ENCODE peak calls at places on chromosomes 6 and 20, in six cellular contexts. One of them, this sample, is unnamed.

GRCh38 chr20:49729780-49730179 is 16.1 kb upstream of the B4GALT5 start:
- DNase-seq in pancreas: no peak
- DNase-seq in GM10248: no peak
- DNase-seq in DMS153: no peak
- DNase-seq in right atrium auricular region: no peak
- DNase-seq in HCEC 1CT: no peak
- DNase-seq in this sample: no peak

GRCh38 chr20:4694076-4694475 is 27.6 kb upstream of the PRND start:
- DNase-seq in pancreas: no peak
- DNase-seq in GM10248: no peak
- DNase-seq in DMS153: no peak
- DNase-seq in right atrium auricular region: no peak
- DNase-seq in HCEC 1CT: no peak
- DNase-seq in this sample: no peak

GRCh38 chr6:28632326-28632851 is 106.7 kb downstream of the GPX5 start:
- DNase-seq in pancreas: no peak
- DNase-seq in GM10248: no peak
- DNase-seq in DMS153: no peak
- DNase-seq in right atrium auricular region: no peak
- DNase-seq in HCEC 1CT: no peak
- DNase-seq in this sample: no peak

GRCh38 chr6:28929887-28930620 is 6.3 kb upstream of the TRIM27 start:
- DNase-seq in pancreas: no peak
- DNase-seq in GM10248: no peak
- DNase-seq in DMS153: no peak
- DNase-seq in right atrium auricular region: no peak
- DNase-seq in HCEC 1CT: no peak
- DNase-seq in this sample: no peak

GRCh38 chr6:129929433-129929832 is 68.3 kb upstream of the TMEM244 start:
- DNase-seq in pancreas: no peak
- DNase-seq in GM10248: no peak
- DNase-seq in DMS153: no peak
- DNase-seq in right atrium auricular region: no peak
- DNase-seq in HCEC 1CT: peak; percentile 82
- DNase-seq in this sample: no peak

GRCh38 chr6:166530211-166531045 is 56.0 kb downstream of the RAMACL start:
- DNase-seq in pancreas: no peak
- DNase-seq in GM10248: no peak
- DNase-seq in DMS153: no peak
- DNase-seq in right atrium auricular region: no peak
- DNase-seq in HCEC 1CT: no peak
- DNase-seq in this sample: no peak

GRCh38 chr6:29974901-29975560 is 32.7 kb downstream of the HLA-A start:
- DNase-seq in pancreas: no peak
- DNase-seq in GM10248: no peak
- DNase-seq in DMS153: no peak
- DNase-seq in right atrium auricular region: no peak
- DNase-seq in HCEC 1CT: no peak
- DNase-seq in this sample: no peak

GRCh38 chr6:105991561-105992314 is 94.4 kb upstream of the PRDM1 start:
- DNase-seq in pancreas: peak; percentile 63
- DNase-seq in GM10248: peak; percentile 42
- DNase-seq in DMS153: no peak
- DNase-seq in right atrium auricular region: no peak
- DNase-seq in HCEC 1CT: peak; percentile 9
- DNase-seq in this sample: peak; percentile 67

GRCh38 chr20:63911171-63911570 is 16.2 kb downstream of the DNAJC5 start:
- DNase-seq in pancreas: peak; percentile 89
- DNase-seq in GM10248: no peak
- DNase-seq in DMS153: no peak
- DNase-seq in right atrium auricular region: no peak
- DNase-seq in HCEC 1CT: no peak
- DNase-seq in this sample: peak; percentile 80

GRCh38 chr6:94323853-94324252 is 904.5 kb upstream of the EPHA7 start:
- DNase-seq in pancreas: no peak
- DNase-seq in GM10248: no peak
- DNase-seq in DMS153: no peak
- DNase-seq in right atrium auricular region: no peak
- DNase-seq in HCEC 1CT: no peak
- DNase-seq in this sample: no peak

GRCh38 chr20:61118429-61119224 is 133.4 kb upstream of the CDH4 start:
- DNase-seq in pancreas: no peak
- DNase-seq in GM10248: no peak
- DNase-seq in DMS153: no peak
- DNase-seq in right atrium auricular region: no peak
- DNase-seq in HCEC 1CT: peak; percentile 3
- DNase-seq in this sample: no peak

GRCh38 chr20:62925420-62926228 is 681 bp downstream of the DIDO1 start:
- DNase-seq in pancreas: no peak
- DNase-seq in GM10248: peak; percentile 32
- DNase-seq in DMS153: no peak
- DNase-seq in right atrium auricular region: no peak
- DNase-seq in HCEC 1CT: peak; percentile 42
- DNase-seq in this sample: peak; percentile 72

GRCh38 chr6:170243386-170243785 is 47.5 kb downstream of the DLL1 start:
- DNase-seq in pancreas: no peak
- DNase-seq in GM10248: no peak
- DNase-seq in DMS153: peak; percentile 17
- DNase-seq in right atrium auricular region: no peak
- DNase-seq in HCEC 1CT: no peak
- DNase-seq in this sample: no peak

This sample was measured in mucosa of descending colon.